ENCODE peak calls at places on chromosomes 13 and 19, in eight cellular contexts. Q is HCT116, X is PC-9, D is GM23338, F is hepatocyte, K is PC-3, J is SK-N-SH, T is GM23248. N is an unnamed sample. For H3K9me2, the result is how much of the 10 kb centered on the place peaks cover.

GRCh38 chr19:41886761-41887710 is 4.1 kb downstream of the ARHGEF1 start:
- DNase-seq in Q (no peak), X (no peak), D (peak), F (no peak), K (no peak), J (no peak), T (no peak), N (no peak)

GRCh38 chr13:41577437-41577836 is 120.1 kb downstream of the RGCC start:
- DNase-seq in Q (no peak), X (no peak), D (no peak), F (peak), K (no peak), J (no peak), T (peak), N (no peak)

GRCh38 chr13:29472317-29472961 is 123.0 kb downstream of the SLC7A1 start:
- DNase-seq in Q (peak), X (no peak), D (peak), F (peak), K (peak), J (peak), T (peak), N (peak)

GRCh38 chr13:80630685-80631121 is 289.8 kb upstream of the SPRY2 start:
- DNase-seq in Q (no peak), X (no peak), D (no peak), F (no peak), K (peak), J (no peak), T (no peak), N (no peak)

GRCh38 chr19:43624933-43625332 is 5.5 kb upstream of the ZNF428 start:
- DNase-seq in Q (peak), X (no peak), D (peak), F (no peak), K (no peak), J (no peak), T (peak), N (peak)

GRCh38 chr19:45304141-45304926 is 18.3 kb downstream of the CKM start:
- DNase-seq in Q (no peak), X (no peak), D (no peak), F (no peak), K (no peak), J (no peak), T (no peak), N (no peak)

GRCh38 chr19:55095260-55096060 is 19.8 kb downstream of the EPS8L1 start:
- DNase-seq in Q (no peak), X (peak), D (peak), F (no peak), K (no peak), J (no peak), T (no peak), N (peak)

GRCh38 chr13:63696055-63696454 is 2280.4 kb upstream of the PCDH20 start:
- DNase-seq in Q (no peak), X (no peak), D (no peak), F (no peak), K (peak), J (no peak), T (no peak), N (no peak)

GRCh38 chr13:67200183-67200582 is 30.0 kb downstream of the PCDH9 start:
- DNase-seq in Q (no peak), X (no peak), D (no peak), F (no peak), K (no peak), J (no peak), T (no peak), N (no peak)

GRCh38 chr19:13526552-13526951 is 20.3 kb upstream of the CACNA1A start:
- DNase-seq in Q (peak), X (no peak), D (peak), F (no peak), K (peak), J (no peak), T (peak), N (peak)
- H3K4me2 ChIP-seq in Q (no peak), X (no peak), D (no peak), F (no peak), K (no peak), J (no peak), T (no peak), N (no peak)

GRCh38 chr19:11887247-11887617 is 350 bp upstream of the ZNF69 start:
- DNase-seq in Q (no peak), X (no peak), D (peak), F (no peak), K (no peak), J (no peak), T (peak), N (no peak)
- H3K27ac ChIP-seq in Q (no peak), X (no peak), D (peak), F (peak), K (no peak), J (no peak), T (peak), N (no peak)

GRCh38 chr19:58203814-58204475 is 21.1 kb downstream of the ZNF274 start:
- DNase-seq in Q (no peak), X (peak), D (peak), F (no peak), K (no peak), J (no peak), T (no peak), N (no peak)
- H3K9me2 ChIP-seq in Q (under half), X (under half), D (under half), F (under half), K (under half), J (under half), T (under half), N (under half)

GRCh38 chr19:23884363-23884762 is 30.3 kb upstream of the ZNF726 start:
- DNase-seq in Q (no peak), X (no peak), D (no peak), F (no peak), K (no peak), J (no peak), T (no peak), N (no peak)

GRCh38 chr19:23882493-23882892 is 32.2 kb upstream of the ZNF726 start:
- DNase-seq in Q (no peak), X (no peak), D (no peak), F (peak), K (no peak), J (no peak), T (peak), N (no peak)

GRCh38 chr19:23887642-23888041 is 27.0 kb upstream of the ZNF726 start:
- DNase-seq in Q (no peak), X (peak), D (no peak), F (no peak), K (peak), J (no peak), T (no peak), N (no peak)
- H3K4me2 ChIP-seq in Q (no peak), X (no peak), D (no peak), F (no peak), K (no peak), J (no peak), T (no peak), N (no peak)

GRCh38 chr19:14649020-14649419 is 25.6 kb downstream of the ADGRE3 start:
- DNase-seq in Q (no peak), X (no peak), D (no peak), F (no peak), K (no peak), J (no peak), T (no peak), N (no peak)
- H3K27ac ChIP-seq in Q (no peak), X (no peak), D (no peak), F (no peak), K (no peak), J (no peak), T (no peak), N (no peak)